ENCODE peak calls at places on chromosomes 5 and 9, in five cellular contexts. J is tibial nerve, B is ovary, D is brain microvascular endothelial cell, W is dorsolateral prefrontal cortex. C is an unnamed sample.

GRCh38 chr5:60488466-60489130 is 211.4 kb downstream of the DEPDC1B start:
- DNase-seq in J (no peak), D (no peak), B (no peak), W (no peak), C (no peak)

GRCh38 chr9:2741441-2742158 is 24.3 kb downstream of the KCNV2 start:
- DNase-seq in J (no peak), W (no peak), B (peak), D (no peak), C (no peak)

GRCh38 chr5:5308319-5308718 is 114.2 kb upstream of the ICE1 start:
- DNase-seq in W (no peak), B (no peak), J (no peak), D (no peak), C (no peak)

GRCh38 chr5:103526164-103526915 is 36.2 kb downstream of the NUDT12 start:
- DNase-seq in D (peak), W (peak), J (peak), B (no peak), C (peak)

GRCh38 chr5:66565878-66566277 is 30.3 kb upstream of the MAST4 start:
- DNase-seq in B (no peak), W (no peak), D (no peak), J (no peak), C (no peak)

GRCh38 chr9:13213337-13213736 is 66.2 kb downstream of the MPDZ start:
- DNase-seq in W (no peak), D (no peak), B (no peak), J (no peak), C (peak)

GRCh38 chr5:138258704-138259285 is 15.6 kb downstream of the GFRA3 start:
- DNase-seq in J (no peak), D (no peak), W (no peak), B (no peak), C (no peak)

GRCh38 chr9:14515564-14516198 is 177.6 kb downstream of the ZDHHC21 start:
- DNase-seq in D (no peak), W (no peak), J (no peak), B (no peak), C (no peak)

GRCh38 chr5:80481019-80481893 is 6.6 kb upstream of the FAM151B start:
- DNase-seq in J (no peak), B (no peak), W (no peak), D (peak), C (peak)

GRCh38 chr5:163564321-163564924 is 59.0 kb downstream of the MAT2B start:
- DNase-seq in B (peak), D (peak), J (peak), W (peak), C (peak)

GRCh38 chr9:104923289-104923688 is 4.7 kb downstream of the ABCA1 start:
- DNase-seq in J (no peak), B (no peak), D (peak), W (no peak), C (peak)

GRCh38 chr9:3282365-3282764 is 243.4 kb downstream of the RFX3 start:
- DNase-seq in W (no peak), B (no peak), D (no peak), J (no peak), C (no peak)

GRCh38 chr9:77475641-77476473 is 172.3 kb downstream of the GNA14 start:
- DNase-seq in W (no peak), B (no peak), J (no peak), D (peak), C (peak)

DNA sequence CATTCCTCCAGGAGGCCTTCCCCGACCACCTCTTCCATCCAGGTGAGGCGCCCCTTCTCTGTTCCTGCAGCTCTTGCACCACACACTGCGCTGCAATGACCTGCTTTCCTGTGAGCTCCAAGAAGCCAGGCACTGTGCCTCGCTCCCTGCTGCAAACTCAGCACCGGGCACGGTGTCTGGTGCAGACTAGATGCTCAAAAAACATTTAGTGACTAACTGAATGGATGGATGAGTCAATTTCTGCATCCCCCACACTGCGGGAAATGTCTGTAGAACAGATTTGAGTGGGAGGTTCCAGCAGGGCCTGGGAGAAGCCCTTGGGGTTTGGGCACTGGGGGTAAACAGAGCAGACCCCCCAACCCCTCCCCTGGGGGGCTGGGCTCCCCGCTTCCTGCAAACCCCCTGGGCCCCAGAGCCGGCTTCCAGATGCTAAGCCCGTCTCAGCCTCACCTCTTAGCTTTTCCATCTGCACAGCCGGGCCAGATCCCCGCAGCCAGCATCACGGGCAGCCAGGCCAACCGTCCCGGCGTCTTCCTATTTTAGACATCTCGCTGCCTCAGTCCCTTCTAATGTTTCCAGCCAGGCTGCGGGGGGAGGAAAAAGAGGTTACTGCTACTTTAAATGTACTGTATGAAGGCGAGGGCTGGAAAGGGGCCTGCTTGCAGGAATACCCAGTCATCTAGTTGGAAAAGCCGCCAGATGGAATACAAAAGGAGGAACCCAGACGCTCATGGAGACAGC is 66.9 kb upstream of the GGTA1 start:
- DNase-seq in D (peak), J (no peak), B (peak), W (peak), C (peak)
- H3K4me3 ChIP-seq in D (peak), J (no peak), B (peak), W (peak), C (peak)

GRCh38 chr5:12413585-12413984 is 509.3 kb upstream of the CTNND2 start:
- DNase-seq in J (no peak), B (no peak), W (no peak), D (no peak), C (no peak)

GRCh38 chr5:12413075-12413474 is 508.8 kb upstream of the CTNND2 start:
- DNase-seq in W (no peak), D (no peak), J (no peak), B (no peak), C (no peak)

GRCh38 chr5:12419075-12419474 is 514.8 kb upstream of the CTNND2 start:
- DNase-seq in B (no peak), W (no peak), D (no peak), J (no peak), C (no peak)
- TF ChIP-seq CTCF in B (no peak), W (no peak), D (no peak), J (no peak), C (no peak)

GRCh38 chr9:107249665-107250285 is 33.3 kb upstream of the RAD23B start:
- DNase-seq in D (no peak), B (no peak), J (no peak), W (no peak), C (peak)
- H3K4me3 ChIP-seq in D (no peak), B (no peak), J (no peak), W (no peak), C (no peak)

GRCh38 chr5:86354664-86355063 is 263.1 kb upstream of the COX7C start:
- DNase-seq in J (no peak), D (no peak), B (no peak), W (no peak), C (no peak)
- TF ChIP-seq CTCF in J (no peak), D (no peak), B (no peak), W (no peak), C (no peak)

GRCh38 chr5:142772766-142773293 is 2.7 kb downstream of the ARHGAP26 start:
- DNase-seq in B (no peak), D (no peak), W (no peak), J (no peak), C (no peak)
- H3K4me3 ChIP-seq in B (no peak), D (no peak), W (peak), J (no peak), C (peak)

DNA sequence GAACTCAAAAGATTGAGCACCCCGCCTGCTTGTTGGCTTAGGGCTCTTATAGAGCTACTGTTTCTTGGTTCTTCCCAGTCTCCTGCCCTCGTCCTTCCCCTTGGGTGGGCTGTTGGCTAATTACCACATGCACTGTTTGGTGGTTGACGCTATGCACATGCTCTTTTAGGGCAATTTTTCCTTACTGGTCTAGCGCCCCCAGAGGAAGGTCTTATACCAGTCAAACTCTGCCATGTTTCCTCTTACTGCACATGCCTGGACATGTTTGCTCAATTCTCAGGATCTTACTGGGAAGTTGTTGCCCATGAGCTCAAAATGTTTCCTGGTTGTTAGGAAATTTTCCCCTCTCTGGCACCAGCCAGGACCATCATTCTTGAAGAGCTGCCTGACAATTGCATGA is 101.9 kb downstream of the SLC28A3 start:
- DNase-seq in B (no peak), J (no peak), D (no peak), W (no peak), C (peak)
- TF ChIP-seq CTCF in B (no peak), J (no peak), D (peak), W (no peak), C (peak)

C was measured in AG10803.